ENCODE peak calls at places on chromosomes 3 and 15, in eight cellular contexts. U is thoracic aorta, R is neural crest cell, D is breast epithelium, C is thyroid gland, I is choroid plexus epithelial cell, O is heart right ventricle, Q is WTC11. N is an unnamed sample.
A peak's percentile ranks its signal among the peaks of the same experiment; 100 is the strongest.

GRCh38 chr15:74245342-74245931 is 9.3 kb downstream of the CCDC33 start:
- DNase-seq in O (peak; percentile 22), R (peak; percentile 46), Q (peak; percentile 69), C (peak; percentile 44), I (no peak), U (no peak), D (no peak), N (no peak)

GRCh38 chr3:130488288-130488687 is 28.7 kb upstream of the COL6A6 start:
- DNase-seq in D (no peak), I (peak; percentile 4), R (no peak), C (no peak), Q (no peak), U (no peak), O (no peak), N (no peak)

GRCh38 chr15:64558460-64559179 is 98.2 kb downstream of the ZNF609 start:
- DNase-seq in D (no peak), R (no peak), O (no peak), U (no peak), C (no peak), Q (no peak), I (no peak), N (peak; percentile 8)

GRCh38 chr3:69294014-69294771 is 91.7 kb downstream of the FRMD4B start:
- DNase-seq in O (no peak), C (no peak), Q (no peak), I (peak; percentile 70), U (no peak), D (no peak), R (no peak), N (no peak)

GRCh38 chr15:40330368-40330836 is 6.9 kb downstream of the INAFM2 start:
- DNase-seq in D (peak; percentile 48), I (peak; percentile 55), U (peak; percentile 43), Q (no peak), R (no peak), O (no peak), C (peak; percentile 98), N (no peak)

GRCh38 chr3:142660379-142660778 is 63.5 kb upstream of the TRPC1 start:
- DNase-seq in I (no peak), U (no peak), D (no peak), C (no peak), O (no peak), R (no peak), Q (no peak), N (no peak)

GRCh38 chr15:40952901-40953712 is at the start of gene CHAC1:
- DNase-seq in C (peak; percentile 96), I (peak; percentile 97), Q (peak; percentile 99), R (peak; percentile 87), U (peak; percentile 90), D (peak; percentile 91), O (peak; percentile 93), N (peak; percentile 94)

GRCh38 chr3:14803101-14803980 is 15.4 kb upstream of the FGD5 start:
- DNase-seq in O (peak; percentile 51), D (no peak), I (no peak), R (no peak), Q (no peak), C (no peak), U (no peak), N (no peak)

GRCh38 chr15:75573001-75573400 is 6.1 kb downstream of the PTPN9 start:
- DNase-seq in O (no peak), C (no peak), U (no peak), R (no peak), I (peak; percentile 69), Q (no peak), D (no peak), N (no peak)

GRCh38 chr3:71520186-71521020 is 63.1 kb downstream of the FOXP1 start:
- DNase-seq in O (no peak), C (no peak), R (no peak), U (no peak), D (no peak), Q (no peak), I (peak; percentile 94), N (no peak)

GRCh38 chr15:94280301-94280700 is 48.9 kb downstream of the MCTP2 start:
- DNase-seq in I (no peak), Q (no peak), U (no peak), R (no peak), D (no peak), C (no peak), O (no peak), N (no peak)

GRCh38 chr3:126208182-126208581 is 27.8 kb upstream of the ALDH1L1 start:
- DNase-seq in Q (no peak), C (no peak), I (no peak), U (no peak), O (no peak), R (no peak), D (no peak), N (peak; percentile 45)

GRCh38 chr3:188036375-188036985 is 117.5 kb upstream of the LPP start:
- DNase-seq in D (peak; percentile 67), R (no peak), C (peak; percentile 17), Q (no peak), U (no peak), O (no peak), I (no peak), N (no peak)

GRCh38 chr3:141659821-141660597 is 78.1 kb upstream of the RNF7 start:
- DNase-seq in R (peak; percentile 53), U (peak; percentile 9), I (peak; percentile 33), C (peak; percentile 78), Q (peak; percentile 60), D (peak; percentile 35), O (peak; percentile 70), N (peak; percentile 24)

GRCh38 chr3:19399836-19400235 is 251.5 kb downstream of the KCNH8 start:
- DNase-seq in C (no peak), U (no peak), Q (no peak), I (no peak), R (no peak), D (no peak), O (no peak), N (no peak)

GRCh38 chr3:188272481-188273372 is 118.8 kb downstream of the LPP start:
- DNase-seq in O (no peak), D (no peak), U (no peak), Q (no peak), I (peak; percentile 90), R (no peak), C (no peak), N (peak; percentile 96)

GRCh38 chr15:97745481-97746071 is 214.9 kb upstream of the ARRDC4 start:
- DNase-seq in Q (peak; percentile 62), D (no peak), R (peak; percentile 29), I (peak; percentile 28), O (no peak), U (no peak), C (no peak), N (no peak)

GRCh38 chr3:157438371-157438735 is 1.7 kb downstream of the PTX3 start:
- DNase-seq in R (no peak), D (no peak), Q (peak; percentile 16), U (no peak), I (peak; percentile 55), C (no peak), O (no peak), N (no peak)

GRCh38 chr3:11545186-11545851 is 98.4 kb downstream of the VGLL4 start:
- DNase-seq in I (no peak), O (no peak), D (no peak), U (no peak), C (no peak), R (no peak), Q (no peak), N (no peak)

DNA sequence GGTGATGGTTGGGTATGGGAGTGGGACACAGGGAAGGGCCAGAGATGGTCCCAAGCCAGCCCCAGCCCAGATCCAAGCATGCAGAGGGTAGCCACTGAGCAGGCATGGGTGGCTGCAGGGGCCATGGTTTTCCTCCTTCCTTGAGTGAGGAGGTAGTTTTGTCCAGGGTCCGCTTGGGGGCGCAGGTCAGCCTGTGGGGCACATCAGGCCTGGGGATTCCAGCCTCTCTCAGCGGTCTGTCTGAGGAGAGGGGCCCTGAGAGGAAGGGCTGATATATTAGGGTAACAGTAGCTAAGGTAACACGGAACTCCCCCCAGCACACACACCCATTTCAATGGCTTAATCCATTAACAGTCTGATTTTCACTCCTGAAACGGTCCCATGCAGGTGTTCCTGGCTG is 22.7 kb upstream of the LCTL start:
- DNase-seq in C (no peak), I (no peak), Q (peak; percentile 80), R (no peak), O (no peak), D (no peak), U (no peak), N (no peak)
- TF ChIP-seq CTCF in C (no peak), I (peak; percentile 40), Q (peak; percentile 69), R (no peak), O (no peak), D (no peak), U (no peak), N (peak; percentile 44)

DNA sequence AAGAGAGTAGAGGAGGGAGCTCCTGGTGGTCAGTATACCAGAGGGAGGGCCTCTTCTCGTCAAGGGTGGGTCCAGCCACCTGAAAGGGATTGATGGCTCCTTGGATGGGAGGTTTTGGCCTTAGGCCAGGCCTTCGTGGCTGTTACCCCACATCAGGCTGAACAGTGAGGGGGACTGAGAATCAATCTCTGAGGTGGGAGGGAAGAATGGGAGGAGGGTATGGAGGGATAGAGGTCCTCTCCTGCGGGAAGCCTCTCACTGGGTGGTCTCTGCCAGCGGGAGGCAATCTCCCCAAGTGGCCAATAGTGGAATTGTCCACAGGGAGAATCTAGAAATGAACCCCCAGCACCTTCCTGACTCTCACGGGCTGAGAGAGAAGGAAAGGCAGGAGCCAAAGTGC is 53.5 kb downstream of the BSN start:
- DNase-seq in Q (no peak), U (no peak), D (no peak), C (no peak), R (peak; percentile 20), O (no peak), I (no peak), N (no peak)
- TF ChIP-seq CTCF in Q (no peak), U (no peak), D (no peak), C (no peak), R (no peak), O (no peak), I (peak; percentile 51), N (peak; percentile 60)

GRCh38 chr3:169774186-169774585 is 990 bp downstream of the MYNN start:
- DNase-seq in D (no peak), U (no peak), R (no peak), I (no peak), Q (no peak), C (no peak), O (no peak), N (no peak)

GRCh38 chr3:169769287-169770181 is at the start of gene ACTRT3:
- DNase-seq in R (peak; percentile 71), U (no peak), O (peak; percentile 72), Q (peak; percentile 81), C (peak; percentile 71), D (peak; percentile 29), I (peak; percentile 84), N (peak; percentile 32)

GRCh38 chr3:169772530-169772950 is 656 bp upstream of the MYNN start:
- DNase-seq in O (peak; percentile 61), Q (peak; percentile 63), D (peak; percentile 83), C (peak; percentile 86), U (no peak), I (peak; percentile 85), R (peak; percentile 52), N (peak; percentile 66)

GRCh38 chr3:169772951-169773816 is at the start of gene MYNN:
- DNase-seq in U (peak; percentile 74), I (peak; percentile 91), C (peak; percentile 94), R (peak; percentile 79), Q (peak; percentile 90), O (peak; percentile 92), D (peak; percentile 90), N (peak; percentile 82)

GRCh38 chr3:169771651-169772529 is 1.3 kb upstream of the MYNN start:
- DNase-seq in Q (peak; percentile 53), R (peak; percentile 69), I (peak; percentile 85), O (peak; percentile 39), C (peak; percentile 48), D (no peak), U (no peak), N (peak; percentile 65)
- TF ChIP-seq CTCF in Q (no peak), R (no peak), I (no peak), O (no peak), C (no peak), D (no peak), U (no peak), N (no peak)

GRCh38 chr3:52299815-52300611 is 12.4 kb downstream of the GLYCTK start:
- DNase-seq in R (peak; percentile 20), U (no peak), C (peak; percentile 73), D (no peak), Q (peak; percentile 26), I (peak; percentile 34), O (peak; percentile 47), N (peak; percentile 27)
- TF ChIP-seq CTCF in R (peak; percentile 33), U (no peak), C (peak; percentile 14), D (no peak), Q (no peak), I (peak; percentile 37), O (no peak), N (peak; percentile 41)

N was measured in HFFc6.